ENCODE peak calls at places on chromosomes 4 and X, in six cellular contexts. L, M, V, W, Y and E are unnamed samples.

GRCh38 chr4:152663203-152664066 is 16.4 kb downstream of the TMEM154 start:
- DNase-seq in L (peak; percentile 90), M (no peak), V (no peak), W (no peak), Y (no peak), E (peak; percentile 84)

GRCh38 chr4:151865327-151865726 is 104.5 kb upstream of the GATB start:
- DNase-seq in L (no peak), M (peak; percentile 22), V (no peak), W (peak; percentile 12), Y (no peak), E (no peak)

GRCh38 chrX:23981222-23981621 is 45.8 kb downstream of the KLHL15 start:
- DNase-seq in L (no peak), M (no peak), V (peak; percentile 5), W (no peak), Y (no peak), E (no peak)

GRCh38 chr4:151955721-151956340 is 195.0 kb upstream of the GATB start:
- DNase-seq in L (no peak), M (peak; percentile 88), V (no peak), W (no peak), Y (no peak), E (no peak)

GRCh38 chrX:30504309-30504708 is 73.3 kb downstream of the TASL start:
- DNase-seq in L (peak; percentile 14), M (peak; percentile 38), V (peak; percentile 24), W (peak; percentile 8), Y (peak; percentile 37), E (peak; percentile 80)

GRCh38 chr4:15004701-15005301 is 2.5 kb downstream of the CPEB2 start:
- DNase-seq in L (peak; percentile 69), M (peak; percentile 85), V (peak; percentile 80), W (peak; percentile 42), Y (peak; percentile 75), E (peak; percentile 72)

GRCh38 chrX:136209016-136209738 is 42.0 kb downstream of the MAP7D3 start:
- DNase-seq in L (no peak), M (peak; percentile 72), V (peak; percentile 57), W (peak; percentile 62), Y (no peak), E (peak; percentile 75)

GRCh38 chr4:126395661-126396060 is 1080.9 kb downstream of the FAT4 start:
- DNase-seq in L (no peak), M (peak; percentile 18), V (peak; percentile 6), W (no peak), Y (no peak), E (no peak)

GRCh38 chrX:109732319-109732779 is 708 bp downstream of the ACSL4 start:
- DNase-seq in L (peak; percentile 54), M (peak; percentile 61), V (peak; percentile 22), W (peak; percentile 35), Y (peak; percentile 59), E (peak; percentile 75)

GRCh38 chrX:39327705-39328104 is 526.4 kb downstream of the MID1IP1 start:
- DNase-seq in L (no peak), M (no peak), V (no peak), W (no peak), Y (no peak), E (no peak)

GRCh38 chrX:136896121-136896914 is 15.8 kb upstream of the RBMX start:
- DNase-seq in L (no peak), M (no peak), V (no peak), W (peak; percentile 33), Y (no peak), E (no peak)

GRCh38 chr4:6773106-6773505 is 9.4 kb upstream of the KIAA0232 start:
- DNase-seq in L (no peak), M (peak; percentile 11), V (no peak), W (no peak), Y (peak; percentile 93), E (no peak)

GRCh38 chr4:77179512-77179911 is 22.5 kb downstream of the CCNG2 start:
- DNase-seq in L (no peak), M (no peak), V (no peak), W (peak; percentile 15), Y (no peak), E (no peak)

GRCh38 chr4:148435654-148436406 is 6.4 kb downstream of the NR3C2 start:
- DNase-seq in L (no peak), M (no peak), V (no peak), W (no peak), Y (no peak), E (no peak)

GRCh38 chr4:86592553-86593249 is 1.4 kb upstream of the PTPN13 start:
- DNase-seq in L (no peak), M (peak; percentile 44), V (no peak), W (no peak), Y (no peak), E (no peak)

GRCh38 chr4:104728380-104729122 is 233.9 kb upstream of the CXXC4 start:
- DNase-seq in L (no peak), M (peak; percentile 60), V (no peak), W (no peak), Y (peak; percentile 90), E (no peak)

GRCh38 chrX:123971963-123972362 is 10.5 kb downstream of the STAG2 start:
- DNase-seq in L (no peak), M (no peak), V (no peak), W (no peak), Y (no peak), E (no peak)

GRCh38 chrX:130728208-130728607 is 174.8 kb downstream of the ENOX2 start:
- DNase-seq in L (no peak), M (peak; percentile 81), V (no peak), W (no peak), Y (peak; percentile 38), E (no peak)

GRCh38 chr4:126268106-126268505 is 953.4 kb downstream of the FAT4 start:
- DNase-seq in L (no peak), M (peak; percentile 61), V (no peak), W (no peak), Y (no peak), E (no peak)

GRCh38 chr4:169115897-169116254 is 105.8 kb upstream of the CBR4 start:
- DNase-seq in L (no peak), M (peak; percentile 97), V (peak; percentile 27), W (no peak), Y (peak; percentile 93), E (no peak)

GRCh38 chr4:137116144-137116543 is 416.1 kb downstream of the PCDH18 start:
- DNase-seq in L (no peak), M (no peak), V (no peak), W (no peak), Y (no peak), E (no peak)

GRCh38 chrX:43316161-43316560 is 339.9 kb upstream of the MAOA start:
- DNase-seq in L (no peak), M (no peak), V (no peak), W (no peak), Y (no peak), E (no peak)

GRCh38 chr4:182978152-182978827 is 61.1 kb upstream of the DCTD start:
- DNase-seq in L (peak; percentile 20), M (peak; percentile 48), V (no peak), W (no peak), Y (no peak), E (no peak)

GRCh38 chr4:2863649-2864048 is 20.0 kb downstream of the ADD1 start:
- DNase-seq in L (no peak), M (no peak), V (no peak), W (no peak), Y (no peak), E (no peak)

GRCh38 chr4:168505996-168506395 is 9.1 kb downstream of the PALLD start:
- DNase-seq in L (no peak), M (no peak), V (no peak), W (no peak), Y (no peak), E (no peak)

GRCh38 chr4:139950568-139950967 is 203.4 kb downstream of the MAML3 start:
- DNase-seq in L (no peak), M (peak; percentile 51), V (no peak), W (no peak), Y (no peak), E (peak; percentile 64)

DNA sequence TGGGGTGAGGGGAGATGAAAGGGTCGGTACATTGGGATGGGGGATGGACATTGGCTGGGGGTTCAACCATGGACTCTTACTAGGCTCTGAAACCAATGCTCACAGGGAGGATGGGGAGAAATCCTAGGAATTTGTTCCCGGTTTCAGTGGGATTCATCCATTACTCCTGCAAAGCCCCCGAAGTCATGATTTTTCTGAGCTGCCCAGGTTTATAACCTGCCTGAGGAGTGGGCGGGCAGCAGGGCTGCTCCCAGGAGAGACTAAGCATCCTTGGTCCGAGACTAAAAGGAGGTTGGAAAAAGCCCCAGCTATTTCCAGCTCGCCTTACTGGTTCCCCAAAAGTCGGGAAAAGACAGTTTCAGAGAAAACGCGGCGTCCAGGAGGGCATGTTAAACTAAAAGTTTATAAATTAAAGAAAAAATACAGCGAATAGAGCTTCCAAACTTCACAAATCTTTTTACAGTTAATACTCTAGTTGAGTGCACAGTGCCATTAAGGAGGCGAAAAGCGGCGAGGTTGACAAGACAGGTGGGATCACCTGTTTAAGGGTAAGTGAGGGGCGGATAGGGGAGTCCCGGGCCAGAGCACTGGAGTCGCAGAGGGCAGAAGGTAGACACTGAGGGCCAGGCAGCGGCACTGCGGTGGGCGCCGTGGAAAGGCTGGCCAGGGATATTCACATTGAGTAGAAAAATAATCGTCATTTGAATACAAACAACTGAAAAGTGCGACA is 3.7 kb downstream of the NKX3-2 start:
- DNase-seq in L (no peak), M (no peak), V (no peak), W (peak; percentile 28), Y (no peak), E (no peak)
- H3K4me2 ChIP-seq in L (no peak overlapping the region), M (no peak overlapping the region), V (peak overlapping the region; percentile 81), W (no peak overlapping the region), Y (no peak overlapping the region), E (no peak overlapping the region)

GRCh38 chr4:5386921-5387320 is 321.4 kb downstream of the EVC2 start:
- DNase-seq in L (no peak), M (no peak), V (no peak), W (no peak), Y (no peak), E (no peak)
- H3K9me2 ChIP-seq in L (no peaks in the 10 kb centered on the region), M (no peaks in the 10 kb centered on the region), V (no peaks in the 10 kb centered on the region), W (no peaks in the 10 kb centered on the region), Y (no peaks in the 10 kb centered on the region), E (no peaks in the 10 kb centered on the region)

GRCh38 chr4:68907230-68907629 is 44.4 kb downstream of the UGT2A3 start:
- DNase-seq in L (no peak), M (no peak), V (no peak), W (no peak), Y (no peak), E (no peak)
- H3K27ac ChIP-seq in L (no peak overlapping the region), M (no peak overlapping the region), V (peak overlapping the region; percentile 90), W (no peak overlapping the region), Y (no peak overlapping the region), E (no peak overlapping the region)

DNA sequence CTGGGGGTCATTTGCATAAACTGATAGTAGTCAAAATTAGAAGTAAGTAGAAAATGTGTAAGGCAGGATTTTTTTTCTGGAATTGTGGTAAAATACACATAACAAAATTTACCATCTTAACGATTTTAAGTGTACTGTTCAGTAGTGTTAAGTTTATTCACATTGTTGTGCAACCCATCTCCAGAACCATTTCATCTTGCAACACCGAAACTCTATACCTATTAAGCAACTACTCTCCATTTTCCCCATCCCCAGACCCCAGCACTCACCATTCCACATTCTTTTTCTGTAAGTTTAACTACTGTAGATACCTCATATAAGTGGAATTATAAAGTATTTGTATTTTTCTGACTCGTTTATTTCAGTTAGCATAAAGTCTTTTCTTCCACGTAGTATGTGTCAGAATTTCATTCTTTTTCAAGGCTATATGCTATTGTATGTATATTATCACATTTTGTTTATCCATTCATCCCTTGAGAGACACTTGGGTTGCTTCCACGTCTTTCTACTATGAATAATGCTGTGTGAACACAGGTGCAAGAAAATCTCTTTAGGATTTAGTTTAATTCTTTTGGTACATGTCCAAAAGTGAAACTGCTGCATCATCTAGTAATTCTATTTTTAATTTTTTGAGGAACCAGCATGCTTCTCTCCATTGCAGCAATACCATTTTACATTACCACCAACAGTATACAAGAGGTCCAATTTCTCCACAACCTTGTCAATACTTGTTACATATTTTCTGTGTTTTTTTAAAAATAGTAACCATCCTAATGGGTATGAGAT is 39.1 kb upstream of the NSUN7 start:
- DNase-seq in L (no peak), M (no peak), V (no peak), W (no peak), Y (peak; percentile 69), E (no peak)
- H3K4me2 ChIP-seq in L (no peak overlapping the region), M (no peak overlapping the region), V (no peak overlapping the region), W (no peak overlapping the region), Y (peak overlapping the region; percentile 48), E (no peak overlapping the region)